ENCODE peak calls at places on chromosome 1, in eight cellular contexts. A is adrenal gland, N is tibial artery, R is keratinocyte, T is A549, D is kidney, J is left lung, E is aorta. H is an unnamed sample.

GRCh38 chr1:212698467-212699103 is 1.1 kb downstream of the BATF3 start:
- DNase-seq in A (peak; percentile 13), N (no peak), R (no peak), T (no peak), D (no peak), J (no peak), E (no peak), H (no peak)

GRCh38 chr1:208928335-208928734 is 655.2 kb upstream of the CAMK1G start:
- DNase-seq in A (no peak), N (no peak), R (no peak), T (no peak), D (no peak), J (no peak), E (no peak), H (no peak)

GRCh38 chr1:63713627-63714481 is 60.0 kb upstream of the ROR1 start:
- DNase-seq in A (no peak), N (no peak), R (no peak), T (peak; percentile 42), D (no peak), J (no peak), E (no peak), H (no peak)

GRCh38 chr1:26999440-26999987 is 6.0 kb downstream of the TRNP1 start:
- DNase-seq in A (peak; percentile 87), N (peak; percentile 84), R (peak; percentile 96), T (peak; percentile 90), D (peak; percentile 91), J (no peak), E (peak; percentile 91), H (peak; percentile 85)

GRCh38 chr1:245169391-245169790 is 14.6 kb downstream of the KIF26B start:
- DNase-seq in A (no peak), N (no peak), R (no peak), T (no peak), D (no peak), J (no peak), E (no peak), H (no peak)

GRCh38 chr1:33256701-33257387 is 552 bp downstream of the ZNF362 start:
- DNase-seq in A (peak; percentile 72), N (peak; percentile 57), R (no peak), T (peak; percentile 83), D (no peak), J (peak; percentile 88), E (peak; percentile 84), H (peak; percentile 69)

GRCh38 chr1:17122449-17123194 is 3.4 kb upstream of the PADI2 start:
- DNase-seq in A (no peak), N (no peak), R (no peak), T (peak; percentile 36), D (no peak), J (peak; percentile 51), E (no peak), H (no peak)

GRCh38 chr1:54172614-54173312 is 20.0 kb upstream of the CDCP2 start:
- DNase-seq in A (peak; percentile 89), N (no peak), R (no peak), T (no peak), D (peak; percentile 63), J (no peak), E (no peak), H (no peak)

GRCh38 chr1:58440696-58441095 is 105.8 kb downstream of the OMA1 start:
- DNase-seq in A (no peak), N (no peak), R (no peak), T (no peak), D (no peak), J (no peak), E (no peak), H (no peak)

GRCh38 chr1:49597436-49597835 is 426.3 kb downstream of the AGBL4 start:
- DNase-seq in A (no peak), N (no peak), R (no peak), T (no peak), D (no peak), J (no peak), E (no peak), H (no peak)

GRCh38 chr1:180857947-180858768 is 54.5 kb upstream of the KIAA1614 start:
- DNase-seq in A (no peak), N (no peak), R (no peak), T (no peak), D (no peak), J (no peak), E (no peak), H (no peak)

GRCh38 chr1:98110674-98111073 is 189.8 kb upstream of the DPYD start:
- DNase-seq in A (no peak), N (no peak), R (no peak), T (peak; percentile 33), D (no peak), J (no peak), E (no peak), H (no peak)

GRCh38 chr1:92459871-92460320 is 26.8 kb downstream of the GFI1 start:
- DNase-seq in A (no peak), N (no peak), R (no peak), T (no peak), D (no peak), J (no peak), E (no peak), H (no peak)

GRCh38 chr1:231359113-231359512 is 21.0 kb downstream of the SPRTN start:
- DNase-seq in A (no peak), N (peak; percentile 64), R (no peak), T (peak; percentile 39), D (no peak), J (no peak), E (no peak), H (no peak)

GRCh38 chr1:22889213-22889827 is 83.3 kb downstream of the LACTBL1 start:
- DNase-seq in A (peak; percentile 58), N (no peak), R (no peak), T (peak; percentile 33), D (no peak), J (no peak), E (no peak), H (peak; percentile 42)

GRCh38 chr1:156601122-156601830 is at the start of gene GPATCH4:
- DNase-seq in A (peak; percentile 92), N (peak; percentile 87), R (no peak), T (peak; percentile 92), D (peak; percentile 91), J (peak; percentile 87), E (peak; percentile 90), H (peak; percentile 95)
- H3K27ac ChIP-seq in A (peak within 1 kb of the TSS; percentile 45), N (peak within 1 kb of the TSS; percentile 85), R (peak within 1 kb of the TSS; percentile 90), T (peak within 1 kb of the TSS; percentile 86), D (peak within 1 kb of the TSS; percentile 78), J (peak within 1 kb of the TSS; percentile 80), E (no peak within 1 kb of the TSS), H (peak within 1 kb of the TSS; percentile 65)

DNA sequence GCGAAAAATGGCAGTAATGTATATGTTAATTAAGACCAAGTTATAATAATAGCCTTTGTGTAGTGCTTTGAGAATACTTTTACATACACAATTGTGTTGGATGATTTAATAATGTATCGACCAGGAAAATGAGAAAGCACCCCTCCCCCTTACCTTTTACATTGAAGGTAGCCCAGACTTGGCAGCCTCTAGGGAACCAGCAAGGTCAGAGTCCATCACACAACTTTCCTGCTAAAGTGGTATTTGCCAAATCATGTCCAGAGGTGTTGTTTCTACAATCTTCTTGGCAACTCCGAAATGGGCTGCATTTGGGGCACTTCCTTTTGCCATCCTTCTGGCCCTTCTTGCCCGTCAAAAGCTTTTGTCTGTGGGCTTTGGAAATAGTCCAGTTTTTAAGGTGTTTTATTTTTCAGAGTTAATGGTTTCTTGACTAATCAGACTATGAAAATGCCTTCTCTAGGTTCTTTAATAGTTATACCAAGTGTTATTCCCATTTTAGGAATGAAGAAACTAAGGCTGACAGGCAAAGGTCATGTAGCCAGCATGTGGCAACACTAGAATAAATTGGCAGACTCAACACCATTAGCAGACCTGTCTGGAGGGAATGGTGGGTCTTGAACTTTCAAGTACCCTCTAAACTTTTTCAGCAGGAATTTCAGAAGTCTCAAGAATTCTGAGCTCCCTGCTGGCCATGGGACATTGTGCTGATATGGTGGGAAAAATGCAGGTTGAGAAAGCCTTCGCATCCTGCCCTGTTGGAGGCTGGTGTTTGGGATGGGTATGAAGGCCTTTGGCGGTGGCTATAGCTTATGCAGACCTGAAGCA is 6.8 kb downstream of the ATP1A1 start:
- DNase-seq in A (no peak), N (no peak), R (no peak), T (no peak), D (no peak), J (no peak), E (no peak), H (no peak)
- H3K4me3 ChIP-seq in A (no peak overlapping the region), N (no peak overlapping the region), R (no peak overlapping the region), T (no peak overlapping the region), D (peak overlapping the region; percentile 20), J (no peak overlapping the region), E (no peak overlapping the region), H (no peak overlapping the region)

GRCh38 chr1:19644761-19645543 is 841 bp downstream of the NBL1 start:
- DNase-seq in A (no peak), N (no peak), R (no peak), T (no peak), D (peak; percentile 83), J (no peak), E (peak; percentile 84), H (no peak)
- H3K27ac ChIP-seq in A (peak overlapping the region; percentile 19), N (peak overlapping the region; percentile 89), R (peak overlapping the region; percentile 51), T (peak overlapping the region; percentile 84), D (peak overlapping the region; percentile 32), J (peak overlapping the region; percentile 68), E (peak overlapping the region; percentile 78), H (peak overlapping the region; percentile 76)

GRCh38 chr1:161486806-161487482 is 18.3 kb upstream of the FCGR2A start:
- DNase-seq in A (no peak), N (peak; percentile 29), R (peak; percentile 33), T (peak; percentile 66), D (no peak), J (no peak), E (no peak), H (peak; percentile 53)
- H3K4me3 ChIP-seq in A (no peak overlapping the region), N (no peak overlapping the region), R (peak overlapping the region; percentile 49), T (no peak overlapping the region), D (peak overlapping the region; percentile 5), J (no peak overlapping the region), E (no peak overlapping the region), H (no peak overlapping the region)

GRCh38 chr1:153359241-153359640 is 1.6 kb downstream of the S100A9 start:
- DNase-seq in A (peak; percentile 39), N (no peak), R (no peak), T (no peak), D (no peak), J (no peak), E (no peak), H (no peak)

GRCh38 chr1:153357076-153357852 is 390 bp upstream of the S100A9 start:
- DNase-seq in A (peak; percentile 80), N (peak; percentile 60), R (no peak), T (no peak), D (peak; percentile 93), J (peak; percentile 94), E (no peak), H (peak; percentile 24)

GRCh38 chr1:153358691-153358975 is 979 bp downstream of the S100A9 start:
- DNase-seq in A (peak; percentile 20), N (no peak), R (no peak), T (no peak), D (no peak), J (no peak), E (no peak), H (no peak)

GRCh38 chr1:153356392-153357075 is 1.1 kb upstream of the S100A9 start:
- DNase-seq in A (peak; percentile 24), N (no peak), R (no peak), T (no peak), D (no peak), J (no peak), E (no peak), H (no peak)

GRCh38 chr1:153357853-153358690 is at the start of gene S100A9:
- DNase-seq in A (peak; percentile 42), N (no peak), R (no peak), T (no peak), D (no peak), J (no peak), E (no peak), H (no peak)
- H3K27ac ChIP-seq in A (peak within 1 kb of the TSS; percentile 19), N (no peak within 1 kb of the TSS), R (peak within 1 kb of the TSS; percentile 47), T (no peak within 1 kb of the TSS), D (no peak within 1 kb of the TSS), J (peak within 1 kb of the TSS; percentile 94), E (no peak within 1 kb of the TSS), H (no peak within 1 kb of the TSS)